ENCODE peak calls at places on chromosomes 3 and 15, in seven cellular contexts. I, Q, T, U, R, X and Y are unnamed samples.
A peak's percentile ranks its signal among the peaks of the same experiment; 100 is the strongest.

GRCh38 chr15:69082041-69082502 is 67.6 kb downstream of the NOX5 start:
- DNase-seq in I (no peak), Q (peak; percentile 95), T (no peak), U (no peak), R (no peak), X (peak; percentile 42), Y (no peak)

GRCh38 chr3:122993573-122993972 is 34.0 kb downstream of the SEMA5B start:
- DNase-seq in I (no peak), Q (no peak), T (no peak), U (no peak), R (no peak), X (no peak), Y (no peak)

GRCh38 chr3:181329024-181329423 is 339.5 kb upstream of the DNAJC19 start:
- DNase-seq in I (no peak), Q (no peak), T (no peak), U (no peak), R (peak; percentile 13), X (no peak), Y (no peak)

GRCh38 chr15:91055548-91056331 is 33.3 kb upstream of the VPS33B start:
- DNase-seq in I (peak; percentile 57), Q (peak; percentile 72), T (no peak), U (peak; percentile 11), R (peak; percentile 83), X (peak; percentile 53), Y (peak; percentile 60)

GRCh38 chr15:53862371-53862770 is 102.9 kb upstream of the WDR72 start:
- DNase-seq in I (no peak), Q (no peak), T (no peak), U (no peak), R (no peak), X (no peak), Y (no peak)

GRCh38 chr15:94910166-94910565 is 678.8 kb downstream of the MCTP2 start:
- DNase-seq in I (no peak), Q (no peak), T (no peak), U (no peak), R (no peak), X (no peak), Y (no peak)

GRCh38 chr3:159130108-159130507 is 328.3 kb downstream of the MFSD1 start:
- DNase-seq in I (peak; percentile 52), Q (no peak), T (no peak), U (no peak), R (peak; percentile 52), X (no peak), Y (no peak)

GRCh38 chr15:38625886-38626285 is 61.3 kb upstream of the RASGRP1 start:
- DNase-seq in I (no peak), Q (no peak), T (no peak), U (no peak), R (no peak), X (no peak), Y (no peak)

GRCh38 chr3:9976736-9977709 is 9.6 kb downstream of the EMC3 start:
- DNase-seq in I (no peak), Q (peak; percentile 98), T (peak; percentile 95), U (peak; percentile 87), R (peak; percentile 98), X (peak; percentile 68), Y (no peak)

GRCh38 chr15:99909914-99910313 is 176.7 kb upstream of the LYSMD4 start:
- DNase-seq in I (peak; percentile 43), Q (no peak), T (peak; percentile 47), U (no peak), R (peak; percentile 20), X (no peak), Y (peak; percentile 61)

GRCh38 chr15:88179562-88179961 is 77.0 kb downstream of the NTRK3 start:
- DNase-seq in I (peak; percentile 24), Q (no peak), T (no peak), U (no peak), R (no peak), X (no peak), Y (peak; percentile 47)

GRCh38 chr3:196916995-196917394 is 25.3 kb downstream of the NCBP2 start:
- DNase-seq in I (no peak), Q (no peak), T (no peak), U (no peak), R (no peak), X (no peak), Y (no peak)

GRCh38 chr3:93973160-93974126 is at the start of gene PROS1:
- DNase-seq in I (peak; percentile 50), Q (peak; percentile 93), T (peak; percentile 94), U (no peak), R (peak; percentile 68), X (peak; percentile 93), Y (peak; percentile 69)

GRCh38 chr3:134824676-134825290 is 29.7 kb downstream of the EPHB1 start:
- DNase-seq in I (no peak), Q (no peak), T (no peak), U (no peak), R (no peak), X (no peak), Y (no peak)

GRCh38 chr3:128710816-128711433 is 15.1 kb upstream of the RAB7A start:
- DNase-seq in I (no peak), Q (no peak), T (no peak), U (no peak), R (peak; percentile 61), X (no peak), Y (no peak)

GRCh38 chr15:62059818-62060115 is 480 bp downstream of the VPS13C start:
- DNase-seq in I (peak; percentile 94), Q (peak; percentile 49), T (no peak), U (no peak), R (peak; percentile 17), X (peak; percentile 45), Y (peak; percentile 82)

GRCh38 chr3:102512734-102513518 is 78.1 kb downstream of the ZPLD1 start:
- DNase-seq in I (no peak), Q (peak; percentile 3), T (no peak), U (no peak), R (peak; percentile 75), X (no peak), Y (no peak)

GRCh38 chr3:72165337-72165736 is 380.4 kb upstream of the PROK2 start:
- DNase-seq in I (no peak), Q (no peak), T (no peak), U (no peak), R (no peak), X (no peak), Y (no peak)

GRCh38 chr3:98914210-98915080 is 12.9 kb upstream of the DCBLD2 start:
- DNase-seq in I (no peak), Q (no peak), T (no peak), U (no peak), R (peak; percentile 93), X (no peak), Y (no peak)

DNA sequence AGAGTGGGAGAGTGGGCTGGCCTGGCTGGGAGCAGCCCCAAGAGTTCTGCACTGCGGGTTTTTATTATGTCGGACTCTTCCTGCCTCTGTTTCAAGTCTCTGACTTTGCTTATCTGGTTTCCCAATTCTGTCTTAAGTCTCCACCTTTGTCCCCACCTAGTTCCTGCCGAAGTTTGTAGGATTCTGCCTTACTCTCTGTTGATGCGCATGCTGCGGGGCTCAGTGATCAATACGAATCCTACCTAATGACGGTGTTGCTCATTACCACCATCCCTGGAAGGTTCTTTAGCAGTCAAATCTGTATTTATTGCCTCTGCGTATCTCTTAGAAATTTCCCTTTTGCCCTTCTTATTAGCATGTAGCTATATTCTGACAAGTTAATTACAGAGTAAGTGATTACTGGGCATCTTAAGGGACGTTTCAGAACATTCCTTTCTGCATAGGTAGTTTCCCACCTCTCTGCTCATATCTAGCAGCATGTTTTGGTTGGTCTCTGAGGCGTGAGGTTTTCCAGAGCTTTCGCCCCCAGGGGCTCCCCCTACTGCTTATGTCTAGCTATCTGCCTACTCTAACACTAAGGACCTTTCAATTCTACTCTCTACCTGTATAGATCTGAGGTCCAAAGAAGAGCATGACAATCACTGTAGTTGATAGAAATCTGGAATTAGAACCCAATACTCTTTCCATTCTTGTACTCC is 236.0 kb upstream of the EIF1B start:
- DNase-seq in I (no peak), Q (no peak), T (peak; percentile 72), U (no peak), R (peak; percentile 4), X (no peak), Y (no peak)
- TF ChIP-seq CTCF in I (no peak), Q (peak; percentile 5), T (no peak), U (no peak), R (no peak), X (no peak), Y (no peak)

GRCh38 chr3:138569090-138569489 is 25.0 kb downstream of the CEP70 start:
- DNase-seq in I (no peak), Q (no peak), T (no peak), U (no peak), R (no peak), X (no peak), Y (no peak)

GRCh38 chr3:138573138-138573537 is 20.9 kb downstream of the CEP70 start:
- DNase-seq in I (no peak), Q (no peak), T (no peak), U (no peak), R (no peak), X (no peak), Y (no peak)

DNA sequence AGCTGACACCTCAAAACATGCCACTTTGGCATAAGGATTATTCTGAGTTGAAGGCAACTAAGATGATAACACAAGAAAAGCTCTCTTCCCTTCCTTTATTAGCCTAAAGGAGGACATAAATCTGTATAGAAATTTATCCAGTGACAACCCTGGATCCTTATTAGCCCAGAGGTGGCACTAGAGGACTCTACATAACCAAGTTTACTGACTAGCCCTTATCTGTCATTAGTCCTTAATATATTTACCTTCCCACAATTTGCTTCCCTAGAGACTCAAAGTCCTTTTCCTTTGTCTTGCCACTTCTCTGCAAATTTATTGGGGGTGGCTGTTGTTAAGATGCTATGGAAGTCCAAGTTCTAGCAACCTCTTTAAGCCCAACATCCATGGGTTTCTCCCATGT is 26.7 kb downstream of the CEP70 start:
- DNase-seq in I (no peak), Q (no peak), T (no peak), U (no peak), R (peak; percentile 16), X (no peak), Y (no peak)
- TF ChIP-seq CTCF in I (no peak), Q (no peak), T (no peak), U (no peak), R (peak; percentile 37), X (no peak), Y (no peak)

GRCh38 chr3:100590840-100591147 is 18.6 kb upstream of the ADGRG7 start:
- DNase-seq in I (no peak), Q (no peak), T (no peak), U (no peak), R (no peak), X (no peak), Y (no peak)
- TF ChIP-seq CTCF in I (no peak), Q (no peak), T (no peak), U (no peak), R (peak; percentile 2), X (no peak), Y (no peak)

DNA sequence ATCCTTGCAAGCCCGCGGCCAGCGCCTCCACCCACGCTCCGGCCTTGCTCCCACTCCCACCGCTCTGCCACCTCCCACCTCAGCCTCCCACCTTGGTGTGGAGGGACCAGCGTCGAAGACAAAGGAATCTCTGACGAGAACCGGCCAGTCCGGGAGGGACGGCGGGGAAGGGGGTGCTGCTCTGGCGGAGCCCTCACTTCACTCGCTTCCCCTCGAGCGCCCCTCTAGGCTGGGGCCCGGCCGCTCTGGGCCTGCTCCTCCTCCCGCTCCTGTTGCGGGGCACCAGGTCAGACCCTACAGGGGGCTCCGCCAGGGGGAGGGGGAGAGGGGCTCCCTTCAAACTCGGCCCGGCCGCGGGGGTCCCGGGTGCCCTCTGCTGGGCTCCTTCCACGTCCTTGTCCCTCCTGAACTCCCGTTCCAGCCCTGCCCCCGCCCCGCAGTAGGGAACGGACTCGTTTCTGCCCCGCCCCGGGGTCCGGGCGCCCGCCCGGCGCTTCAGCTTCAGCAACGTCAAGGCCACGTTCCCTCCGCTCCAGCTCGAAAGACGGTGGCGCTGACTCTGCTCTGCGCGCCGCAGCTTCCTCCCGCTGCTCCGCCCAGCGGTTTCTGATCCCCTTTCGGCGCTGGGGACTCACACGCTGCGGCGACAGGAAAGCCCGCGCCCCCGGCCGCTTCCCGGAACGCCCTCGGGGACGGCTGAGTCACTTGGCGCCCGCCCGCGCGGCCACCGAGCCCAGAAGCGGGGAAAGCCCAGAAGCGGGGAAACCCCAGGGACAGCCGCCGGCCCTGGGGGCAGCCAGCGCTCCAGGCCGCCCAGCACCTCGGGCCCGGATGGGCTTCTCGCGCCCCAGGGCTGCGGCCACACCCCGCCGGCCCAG is 28.6 kb downstream of the ARHGAP31 start:
- DNase-seq in I (peak; percentile 98), Q (peak; percentile 79), T (peak; percentile 94), U (no peak), R (peak; percentile 94), X (peak; percentile 90), Y (peak; percentile 93)
- TF ChIP-seq CTCF in I (peak; percentile 7), Q (no peak), T (no peak), U (no peak), R (peak; percentile 42), X (peak; percentile 23), Y (no peak)